ENCODE peak calls at places on chromosomes 2 and 18, in six cellular contexts. O, K, H, R, B and C are unnamed samples.

GRCh38 chr2:68917034-68917718 is 35.5 kb downstream of the GKN2 start:
- DNase-seq in O (no peak), K (no peak), H (no peak), R (no peak), B (no peak), C (no peak)

GRCh38 chr18:48639772-48640432 is 101.1 kb downstream of the CTIF start:
- DNase-seq in O (no peak), K (no peak), H (no peak), R (no peak), B (no peak), C (no peak)

GRCh38 chr18:9741821-9742541 is 33.9 kb downstream of the RAB31 start:
- DNase-seq in O (no peak), K (no peak), H (no peak), R (no peak), B (no peak), C (no peak)

GRCh38 chr2:128309341-128310093 is 9.2 kb downstream of the HS6ST1 start:
- DNase-seq in O (no peak), K (peak; percentile 5), H (no peak), R (peak; percentile 66), B (no peak), C (peak; percentile 47)

GRCh38 chr2:223113161-223113560 is 61.2 kb downstream of the KCNE4 start:
- DNase-seq in O (peak; percentile 40), K (no peak), H (no peak), R (peak; percentile 15), B (no peak), C (no peak)

GRCh38 chr2:191679818-191680600 is 2.1 kb downstream of the NABP1 start:
- DNase-seq in O (peak; percentile 81), K (no peak), H (no peak), R (peak; percentile 79), B (peak; percentile 19), C (no peak)

GRCh38 chr2:27890146-27891062 is at the start of the genes BABAM2 and RBKS:
- DNase-seq in O (peak; percentile 72), K (peak; percentile 86), H (peak; percentile 62), R (peak; percentile 62), B (peak; percentile 90), C (peak; percentile 68)

GRCh38 chr2:212939777-212940531 is 211.5 kb downstream of the IKZF2 start:
- DNase-seq in O (no peak), K (no peak), H (no peak), R (no peak), B (no peak), C (peak; percentile 97)

GRCh38 chr2:20168048-20168726 is 56.7 kb downstream of the SDC1 start:
- DNase-seq in O (no peak), K (no peak), H (no peak), R (no peak), B (no peak), C (no peak)

GRCh38 chr2:187169108-187169713 is 278.8 kb downstream of the CALCRL start:
- DNase-seq in O (no peak), K (no peak), H (no peak), R (no peak), B (no peak), C (no peak)

GRCh38 chr18:7596133-7596532 is 29.0 kb downstream of the PTPRM start:
- DNase-seq in O (no peak), K (no peak), H (no peak), R (no peak), B (no peak), C (no peak)

GRCh38 chr2:9074930-9075329 is 71.4 kb upstream of the MBOAT2 start:
- DNase-seq in O (no peak), K (no peak), H (no peak), R (no peak), B (no peak), C (no peak)

GRCh38 chr2:182047544-182047943 is 61.9 kb downstream of the PPP1R1C start:
- DNase-seq in O (no peak), K (no peak), H (no peak), R (no peak), B (no peak), C (no peak)